ENCODE peak calls at places on chromosomes 5 and 9, in four cellular contexts. W is neural crest cell, P is H7, U is putamen. F is an unnamed sample.

GRCh38 chr5:33788922-33789321 is 102.9 kb downstream of the ADAMTS12 start:
- DNase-seq in W (no peak), P (no peak), U (no peak), F (peak)

GRCh38 chr5:180810210-180811011 is 7.8 kb upstream of the MGAT1 start:
- DNase-seq in W (peak), P (peak), U (peak), F (peak)

GRCh38 chr5:2156358-2157059 is 273.8 kb upstream of the IRX4 start:
- DNase-seq in W (no peak), P (no peak), U (no peak), F (no peak)

GRCh38 chr9:11457809-11458785 is 845.3 kb upstream of the PTPRD start:
- DNase-seq in W (no peak), P (peak), U (no peak), F (no peak)

GRCh38 chr5:180589771-180590542 is 1.3 kb downstream of the SCGB3A1 start:
- DNase-seq in W (no peak), P (peak), U (no peak), F (no peak)

GRCh38 chr9:136052433-136052880 is 42.6 kb downstream of the NACC2 start:
- DNase-seq in W (no peak), P (peak), U (peak), F (no peak)

GRCh38 chr9:102049586-102050246 is 311.3 kb upstream of the GRIN3A start:
- DNase-seq in W (no peak), P (no peak), U (no peak), F (no peak)

GRCh38 chr5:179288809-179289185 is 56.5 kb downstream of the ADAMTS2 start:
- DNase-seq in W (no peak), P (no peak), U (no peak), F (no peak)

GRCh38 chr5:124806026-124806856 is 59.8 kb upstream of the ZNF608 start:
- DNase-seq in W (peak), P (peak), U (no peak), F (no peak)

GRCh38 chr9:7058539-7058938 is 300.8 kb downstream of the KDM4C start:
- DNase-seq in W (no peak), P (no peak), U (no peak), F (no peak)

GRCh38 chr5:68251804-68252648 is 36.5 kb downstream of the PIK3R1 start:
- DNase-seq in W (no peak), P (no peak), U (no peak), F (no peak)

GRCh38 chr9:98790601-98791146 is 5.7 kb downstream of the ANKS6 start:
- DNase-seq in W (no peak), P (no peak), U (no peak), F (no peak)

GRCh38 chr9:130599625-130600024 is 20.2 kb downstream of the FUBP3 start:
- DNase-seq in W (no peak), P (peak), U (no peak), F (no peak)

GRCh38 chr9:108049026-108049591 is 559.5 kb upstream of the KLF4 start:
- DNase-seq in W (no peak), P (no peak), U (no peak), F (no peak)

GRCh38 chr9:136146126-136147037 is 27.7 kb upstream of the TMEM250 start:
- DNase-seq in W (no peak), P (peak), U (no peak), F (no peak)

GRCh38 chr9:131276891-131277672 is 772 bp upstream of the FAM78A start:
- DNase-seq in W (no peak), P (peak), U (no peak), F (peak)

GRCh38 chr5:142175039-142175438 is 66.5 kb downstream of the NDFIP1 start:
- DNase-seq in W (no peak), P (peak), U (no peak), F (no peak)

GRCh38 chr9:137458194-137459146 is 664 bp downstream of the NSMF start:
- DNase-seq in W (no peak), P (peak), U (peak), F (peak)

GRCh38 chr9:78860806-78861475 is 564.0 kb downstream of the PSAT1 start:
- DNase-seq in W (no peak), P (no peak), U (no peak), F (no peak)

GRCh38 chr5:99675974-99676373 is 747.2 kb upstream of the CHD1 start:
- DNase-seq in W (no peak), P (no peak), U (no peak), F (no peak)

GRCh38 chr5:78597068-78597857 is 51.3 kb downstream of the LHFPL2 start:
- DNase-seq in W (no peak), P (no peak), U (no peak), F (no peak)